ENCODE peak calls at places on chromosomes 4 and X, in five cellular contexts. E, D, M, R and J are unnamed samples.

GRCh38 chr4:155342142-155342541 is 34.6 kb downstream of the MAP9 start:
- DNase-seq in M (no peak), D (no peak), R (peak; percentile 38), E (peak; percentile 18), J (peak; percentile 18)

GRCh38 chr4:158906073-158906472 is 137.2 kb downstream of the FNIP2 start:
- DNase-seq in M (no peak), E (no peak), R (no peak), D (peak; percentile 5), J (no peak)

GRCh38 chrX:18855919-18856644 is 127.8 kb downstream of the PHKA2 start:
- DNase-seq in R (peak; percentile 84), E (no peak), M (no peak), D (no peak), J (no peak)

GRCh38 chr4:76308548-76308947 is 2.0 kb downstream of the STBD1 start:
- DNase-seq in E (no peak), M (no peak), D (no peak), R (peak; percentile 16), J (no peak)

GRCh38 chr4:61333490-61333889 is 133.4 kb downstream of the ADGRL3 start:
- DNase-seq in R (no peak), M (no peak), D (no peak), E (no peak), J (no peak)

GRCh38 chr4:6956434-6957147 is 47.0 kb downstream of the TBC1D14 start:
- DNase-seq in R (no peak), M (no peak), E (no peak), D (no peak), J (no peak)

GRCh38 chr4:16117164-16117563 is 33.3 kb upstream of the PROM1 start:
- DNase-seq in R (no peak), E (no peak), D (no peak), M (no peak), J (no peak)

GRCh38 chr4:83535945-83536648 is at the start of gene GPAT3:
- DNase-seq in R (peak; percentile 84), M (peak; percentile 62), D (peak; percentile 52), E (peak; percentile 78), J (peak; percentile 39)

GRCh38 chr4:786074-786741 is 39.7 kb downstream of the CPLX1 start:
- DNase-seq in M (no peak), R (no peak), E (no peak), D (no peak), J (no peak)

GRCh38 chrX:47831788-47832187 is 4.9 kb upstream of the ZNF81 start:
- DNase-seq in R (peak; percentile 47), D (no peak), E (peak; percentile 38), M (peak; percentile 48), J (peak; percentile 18)

GRCh38 chr4:55178226-55179005 is 53.0 kb upstream of the KDR start:
- DNase-seq in D (no peak), E (no peak), R (no peak), M (no peak), J (no peak)

GRCh38 chr4:108465886-108466491 is 154.4 kb upstream of the RPL34 start:
- DNase-seq in E (no peak), R (peak; percentile 52), D (no peak), M (no peak), J (no peak)

GRCh38 chr4:3829211-3829953 is 63.2 kb downstream of the ADRA2C start:
- DNase-seq in D (no peak), E (no peak), R (no peak), M (no peak), J (no peak)